ENCODE peak calls at places on chromosomes 12 and 14, in nine cellular contexts. M is activated gamma-delta T cell treated with Interleukin-2 at 50 U/mL for 16 hours, U is GM20000, L is B cell, S is NCI-H1105, E is adrenal gland, I is GM06990, Z is NCI-H345, H is GM12892. C is an unnamed sample.

GRCh38 chr12:80187660-80188090 is 88.3 kb downstream of the OTOGL start:
- DNase-seq in U (no peak), H (no peak), I (no peak), S (peak), L (no peak), E (peak), M (no peak), Z (peak), C (no peak)

GRCh38 chr12:8813963-8814362 is 8.5 kb upstream of the A2ML1 start:
- DNase-seq in I (no peak), H (no peak), M (no peak), L (no peak), Z (no peak), U (no peak), S (no peak), E (no peak), C (no peak)

GRCh38 chr14:67417633-67418032 is 5.7 kb upstream of the PLEK2 start:
- DNase-seq in Z (no peak), H (no peak), U (no peak), S (no peak), I (no peak), E (peak), M (no peak), L (no peak), C (no peak)

GRCh38 chr12:95117178-95117599 is 43.8 kb upstream of the NR2C1 start:
- DNase-seq in S (peak), I (peak), M (peak), U (peak), E (peak), L (peak), Z (peak), H (peak), C (peak)

GRCh38 chr12:67452119-67452805 is 183.1 kb downstream of the CAND1 start:
- DNase-seq in M (no peak), I (peak), S (no peak), E (no peak), U (peak), Z (no peak), L (no peak), H (no peak), C (no peak)

GRCh38 chr14:31038521-31039166 is 12.5 kb upstream of the STRN3 start:
- DNase-seq in S (no peak), U (no peak), H (no peak), L (no peak), M (no peak), E (no peak), I (no peak), Z (no peak), C (no peak)

GRCh38 chr14:95514131-95515079 is 2.0 kb downstream of the SYNE3 start:
- DNase-seq in S (peak), U (no peak), L (no peak), M (no peak), I (no peak), Z (peak), E (peak), H (no peak), C (no peak)

GRCh38 chr14:99062772-99063418 is 209.1 kb downstream of the BCL11B start:
- DNase-seq in H (no peak), L (no peak), S (no peak), Z (no peak), E (no peak), M (no peak), I (no peak), U (no peak), C (no peak)

GRCh38 chr12:57389033-57389432 is 41.8 kb downstream of the R3HDM2 start:
- DNase-seq in H (no peak), I (no peak), M (no peak), Z (no peak), L (no peak), U (no peak), E (no peak), S (no peak), C (no peak)

GRCh38 chr14:95502381-95502950 is 14.0 kb downstream of the SYNE3 start:
- DNase-seq in E (peak), I (no peak), Z (no peak), H (no peak), S (no peak), M (no peak), U (no peak), L (no peak), C (no peak)

GRCh38 chr12:57731411-57732080 is 7.0 kb downstream of the AGAP2 start:
- DNase-seq in U (no peak), H (no peak), E (no peak), Z (no peak), I (no peak), S (no peak), L (peak), M (no peak), C (no peak)

GRCh38 chr14:91273273-91273884 is 28.9 kb upstream of the GPR68 start:
- DNase-seq in M (no peak), U (no peak), L (no peak), I (no peak), S (no peak), Z (no peak), E (no peak), H (no peak), C (no peak)

GRCh38 chr12:26845984-26846383 is 13.0 kb upstream of the ITPR2 start:
- DNase-seq in S (no peak), H (no peak), M (no peak), L (no peak), Z (no peak), E (peak), U (no peak), I (no peak), C (no peak)

GRCh38 chr14:39267592-39268112 is 33.9 kb downstream of the MIA2 start:
- DNase-seq in L (peak), I (no peak), U (no peak), H (no peak), Z (peak), M (no peak), E (no peak), S (no peak), C (no peak)

GRCh38 chr14:48814562-48814961 is 771.6 kb downstream of the RPS29 start:
- DNase-seq in L (no peak), U (no peak), H (no peak), S (no peak), M (no peak), I (no peak), Z (no peak), E (no peak), C (no peak)

GRCh38 chr12:106080111-106080732 is 58.5 kb downstream of the NUAK1 start:
- DNase-seq in S (no peak), I (no peak), L (no peak), H (no peak), U (no peak), E (no peak), M (no peak), Z (no peak), C (no peak)

GRCh38 chr12:82958966-82959365 is 272.3 kb downstream of the TMTC2 start:
- DNase-seq in H (no peak), I (no peak), Z (no peak), U (no peak), L (no peak), E (no peak), S (no peak), M (no peak), C (no peak)

GRCh38 chr14:31564194-31564593 is 3.0 kb downstream of the NUBPL start:
- DNase-seq in E (no peak), S (no peak), I (no peak), Z (no peak), L (no peak), H (no peak), U (no peak), M (no peak), C (no peak)

GRCh38 chr14:65095633-65096205 is 6.6 kb downstream of the MAX start:
- DNase-seq in E (peak), U (no peak), H (no peak), S (peak), L (no peak), M (no peak), Z (no peak), I (no peak), C (no peak)

GRCh38 chr12:68557011-68557715 is 53.5 kb upstream of the RAP1B start:
- DNase-seq in Z (no peak), E (no peak), M (no peak), I (no peak), H (no peak), U (no peak), L (no peak), S (no peak), C (no peak)

GRCh38 chr12:89671469-89671868 is 37.2 kb downstream of the ATP2B1 start:
- DNase-seq in E (no peak), S (no peak), L (no peak), U (no peak), H (no peak), M (no peak), I (no peak), Z (no peak), C (no peak)